ENCODE peak calls at places on chromosomes 2 and 18, in five cellular contexts. P is trophoblast cell, U is H1, M is IMR-90, L is mesenchymal stem cell. J is an unnamed sample.
A peak's percentile ranks its signal among the peaks of the same experiment; 100 is the strongest.

GRCh38 chr18:79738041-79738461 is 58.4 kb downstream of the CTDP1 start:
- DNase-seq in U (no peak), M (no peak), P (no peak), L (no peak), J (no peak)

GRCh38 chr2:64737547-64737946 is 83.8 kb upstream of the SERTAD2 start:
- DNase-seq in P (no peak), M (peak; percentile 41), L (peak; percentile 18), U (no peak), J (no peak)

GRCh38 chr2:102051659-102052366 is 60.1 kb downstream of the IL1R2 start:
- DNase-seq in P (peak; percentile 29), L (peak; percentile 74), M (peak; percentile 65), U (no peak), J (no peak)

GRCh38 chr2:44549099-44549471 is 187.3 kb downstream of the CAMKMT start:
- DNase-seq in U (no peak), L (peak; percentile 67), M (peak; percentile 78), P (peak; percentile 49), J (no peak)

GRCh38 chr2:42523341-42523740 is 29.6 kb upstream of the KCNG3 start:
- DNase-seq in L (no peak), P (no peak), U (no peak), M (no peak), J (no peak)

GRCh38 chr2:156118753-156119416 is 213.6 kb downstream of the NR4A2 start:
- DNase-seq in L (no peak), P (no peak), U (no peak), M (no peak), J (no peak)

GRCh38 chr2:54897420-54898310 is 152.6 kb downstream of the RTN4 start:
- DNase-seq in U (no peak), M (no peak), L (no peak), P (no peak), J (no peak)

GRCh38 chr2:70738159-70738558 is 29.8 kb downstream of the ADD2 start:
- DNase-seq in U (no peak), M (no peak), L (no peak), P (no peak), J (no peak)

GRCh38 chr2:19478441-19478840 is 120.0 kb upstream of the OSR1 start:
- DNase-seq in L (no peak), M (no peak), U (no peak), P (no peak), J (no peak)

GRCh38 chr18:74290831-74291770 is 662 bp downstream of the CYB5A start:
- DNase-seq in L (no peak), P (peak; percentile 66), M (no peak), U (peak; percentile 77), J (no peak)

GRCh38 chr2:73489053-73489452 is 103.4 kb downstream of the ALMS1 start:
- DNase-seq in M (no peak), P (no peak), L (no peak), U (no peak), J (no peak)

GRCh38 chr2:229170171-229170570 is 100.9 kb downstream of the PID1 start:
- DNase-seq in L (no peak), P (no peak), M (no peak), U (no peak), J (no peak)

GRCh38 chr2:196479350-196479749 is 160.2 kb upstream of the CCDC150 start:
- DNase-seq in U (no peak), P (peak; percentile 13), M (peak; percentile 69), L (peak; percentile 72), J (no peak)

GRCh38 chr2:81324046-81324445 is 1019.5 kb upstream of the LRRTM1 start:
- DNase-seq in U (no peak), L (peak; percentile 3), P (peak; percentile 13), M (no peak), J (no peak)

GRCh38 chr2:120483355-120483754 is 137.4 kb downstream of the INHBB start:
- DNase-seq in M (no peak), P (no peak), L (no peak), U (no peak), J (no peak)

GRCh38 chr2:233164117-233164516 is 87.4 kb upstream of the ATG16L1 start:
- DNase-seq in L (no peak), U (no peak), M (no peak), P (no peak), J (no peak)

GRCh38 chr2:68031546-68032160 is 31.2 kb downstream of the C1D start:
- DNase-seq in U (no peak), M (peak; percentile 70), L (peak; percentile 74), P (peak; percentile 80), J (peak; percentile 50)

GRCh38 chr2:12506846-12507245 is 209.9 kb upstream of the TRIB2 start:
- DNase-seq in M (peak; percentile 14), P (peak; percentile 7), U (no peak), L (no peak), J (no peak)

GRCh38 chr18:49848115-49848514 is 34.8 kb upstream of the ACAA2 start:
- DNase-seq in P (no peak), U (no peak), L (no peak), M (no peak), J (no peak)

GRCh38 chr2:51673628-51674027 is 641.7 kb upstream of the NRXN1 start:
- DNase-seq in L (no peak), P (no peak), M (no peak), U (no peak), J (peak; percentile 1)

GRCh38 chr2:129910446-129911362 is 68.8 kb upstream of the RAB6C start:
- DNase-seq in L (no peak), P (no peak), U (peak; percentile 40), M (no peak), J (no peak)

GRCh38 chr18:39994521-39994920 is 1960.5 kb upstream of the PIK3C3 start:
- DNase-seq in P (peak; percentile 6), M (no peak), U (no peak), L (no peak), J (no peak)

GRCh38 chr2:106068415-106068814 is 125.7 kb downstream of the UXS1 start:
- DNase-seq in U (no peak), P (no peak), L (no peak), M (no peak), J (no peak)

GRCh38 chr2:68320118-68320641 is 431 bp upstream of the CNRIP1 start:
- DNase-seq in L (no peak), M (no peak), U (peak; percentile 63), P (peak; percentile 37), J (peak; percentile 17)

GRCh38 chr2:31197166-31197565 is 20.1 kb downstream of the CAPN14 start:
- DNase-seq in P (peak; percentile 58), L (no peak), U (peak; percentile 14), M (no peak), J (no peak)

GRCh38 chr18:50970006-50970405 is 2.2 kb downstream of the ELAC1 start:
- DNase-seq in M (no peak), U (no peak), P (no peak), L (no peak), J (no peak)

GRCh38 chr2:69774984-69775982 is 33.3 kb downstream of the ANXA4 start:
- DNase-seq in P (no peak), L (no peak), M (no peak), U (no peak), J (no peak)

GRCh38 chr2:237427807-237428506 is 14.0 kb upstream of the COL6A3 start:
- DNase-seq in P (no peak), L (no peak), U (no peak), M (no peak), J (no peak)

GRCh38 chr2:71923143-71923525 is 224.5 kb downstream of the CYP26B1 start:
- DNase-seq in L (no peak), P (no peak), U (no peak), M (no peak), J (no peak)

GRCh38 chr2:74260495-74260894 is 62.1 kb downstream of the MTHFD2 start:
- DNase-seq in U (no peak), M (no peak), L (no peak), P (no peak), J (no peak)

GRCh38 chr18:3129053-3129864 is 90.5 kb downstream of the MYOM1 start:
- DNase-seq in U (peak; percentile 89), L (peak; percentile 82), P (peak; percentile 89), M (peak; percentile 78), J (peak; percentile 72)

GRCh38 chr2:208300847-208301618 is 35.0 kb downstream of the PIKFYVE start:
- DNase-seq in U (no peak), L (no peak), P (no peak), M (no peak), J (no peak)

GRCh38 chr2:132669854-132670103 is 226 bp downstream of the LYPD1 start:
- DNase-seq in U (peak; percentile 67), M (no peak), P (no peak), L (peak; percentile 9), J (peak; percentile 44)

GRCh38 chr2:20728114-20728758 is 61.3 kb downstream of the GDF7 start:
- DNase-seq in L (peak; percentile 61), P (peak; percentile 96), M (peak; percentile 33), U (no peak), J (peak; percentile 14)

GRCh38 chr2:145379934-145380333 is 860.0 kb upstream of the ZEB2 start:
- DNase-seq in U (no peak), P (no peak), M (no peak), L (peak; percentile 69), J (no peak)

GRCh38 chr2:9983413-9984216 is 32.1 kb downstream of the GRHL1 start:
- DNase-seq in U (no peak), L (no peak), P (peak; percentile 45), M (peak; percentile 62), J (no peak)

GRCh38 chr2:9985531-9985930 is 34.0 kb downstream of the GRHL1 start:
- DNase-seq in P (peak; percentile 53), L (no peak), U (no peak), M (no peak), J (no peak)

GRCh38 chr2:9982891-9983290 is 31.4 kb downstream of the GRHL1 start:
- DNase-seq in U (no peak), P (no peak), M (no peak), L (no peak), J (no peak)

GRCh38 chr2:9984217-9984739 is 32.8 kb downstream of the GRHL1 start:
- DNase-seq in M (peak; percentile 48), L (peak; percentile 64), P (peak; percentile 90), U (no peak), J (peak; percentile 40)

GRCh38 chr2:9984861-9985480 is 33.5 kb downstream of the GRHL1 start:
- DNase-seq in L (peak; percentile 58), P (peak; percentile 95), M (peak; percentile 63), U (no peak), J (no peak)
- H2AFZ ChIP-seq in L (no peak overlapping the region), P (no peak overlapping the region), M (no peak overlapping the region), U (no peak overlapping the region), J (no peak overlapping the region)

GRCh38 chr2:123086613-123087012 is 938.5 kb upstream of the CNTNAP5 start:
- DNase-seq in M (no peak), U (no peak), P (no peak), L (no peak), J (no peak)
- H3K14ac ChIP-seq in M (no peak overlapping the region), U (no peak overlapping the region), P (no peak overlapping the region), L (no peak overlapping the region), J (no peak overlapping the region)

DNA sequence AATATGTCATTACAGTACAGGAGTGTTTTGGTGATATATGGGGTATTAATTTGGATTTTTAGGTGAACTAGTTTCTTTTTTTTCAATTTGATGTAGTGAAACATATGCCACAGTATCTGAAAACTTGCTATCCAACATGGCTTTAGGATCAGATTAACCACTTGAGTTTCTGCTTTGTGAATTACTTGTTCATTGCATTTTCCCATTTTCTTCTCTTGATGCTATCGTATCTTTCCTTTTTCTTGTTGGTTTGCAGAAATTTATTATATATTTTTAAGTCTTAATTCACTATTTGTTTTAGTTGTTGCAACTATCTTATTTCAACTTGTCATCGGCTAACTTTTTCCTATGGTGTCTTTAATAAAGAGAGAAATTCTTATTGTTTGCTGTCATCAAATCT is 8.8 kb downstream of the IL36A start:
- DNase-seq in P (no peak), M (no peak), U (no peak), L (no peak), J (no peak)
- H3K4me3 ChIP-seq in P (no peak overlapping the region), M (no peak overlapping the region), U (no peak overlapping the region), L (no peak overlapping the region), J (no peak overlapping the region)

GRCh38 chr2:148645925-148646559 is 1.5 kb downstream of the EPC2 start:
- DNase-seq in U (no peak), P (peak; percentile 68), M (peak; percentile 92), L (peak; percentile 98), J (no peak)
- H2AFZ ChIP-seq in U (no peak overlapping the region), P (no peak overlapping the region), M (peak overlapping the region; percentile 100), L (no peak overlapping the region), J (peak overlapping the region; percentile 54)